ENCODE peak calls at places on chromosome 17, in six cellular contexts. N, Q, A, L, W and D are unnamed samples.

GRCh38 chr17:75515523-75516254 is at the start of gene CASKIN2:
- DNase-seq in N (peak), Q (peak), A (peak), L (peak), W (peak), D (peak)

GRCh38 chr17:412211-413015 is 59.8 kb upstream of the RPH3AL start:
- DNase-seq in N (peak), Q (no peak), A (peak), L (peak), W (peak), D (peak)

GRCh38 chr17:10094806-10095205 is 103.6 kb downstream of the GAS7 start:
- DNase-seq in N (no peak), Q (no peak), A (no peak), L (no peak), W (no peak), D (no peak)

GRCh38 chr17:57649731-57650484 is 95.2 kb downstream of the CCDC182 start:
- DNase-seq in N (no peak), Q (no peak), A (no peak), L (no peak), W (peak), D (no peak)

GRCh38 chr17:78960945-78961344 is 18.8 kb downstream of the LGALS3BP start:
- DNase-seq in N (no peak), Q (no peak), A (no peak), L (no peak), W (peak), D (no peak)

GRCh38 chr17:58231644-58232043 is 6.7 kb upstream of the LPO start:
- DNase-seq in N (no peak), Q (no peak), A (no peak), L (no peak), W (no peak), D (no peak)

GRCh38 chr17:78378225-78379133 is at the start of gene PGS1:
- DNase-seq in N (peak), Q (no peak), A (no peak), L (peak), W (peak), D (peak)

GRCh38 chr17:34382586-34383224 is 19.7 kb upstream of the CCL1 start:
- DNase-seq in N (no peak), Q (no peak), A (no peak), L (no peak), W (no peak), D (no peak)

GRCh38 chr17:68581863-68582645 is 19.1 kb downstream of the FAM20A start:
- DNase-seq in N (no peak), Q (no peak), A (no peak), L (no peak), W (no peak), D (no peak)

GRCh38 chr17:49576121-49576905 is 642 bp downstream of the NXPH3 start:
- DNase-seq in N (peak), Q (no peak), A (no peak), L (no peak), W (peak), D (peak)

GRCh38 chr17:13353590-13353989 is 248.1 kb downstream of the HS3ST3A1 start:
- DNase-seq in N (no peak), Q (no peak), A (no peak), L (no peak), W (no peak), D (no peak)

GRCh38 chr17:40173778-40174135 is 3.5 kb upstream of the RAPGEFL1 start:
- DNase-seq in N (no peak), Q (no peak), A (no peak), L (no peak), W (no peak), D (no peak)
- TF ChIP-seq CTCF in N (no peak), Q (no peak), A (no peak), L (no peak), W (no peak), D (no peak)

DNA sequence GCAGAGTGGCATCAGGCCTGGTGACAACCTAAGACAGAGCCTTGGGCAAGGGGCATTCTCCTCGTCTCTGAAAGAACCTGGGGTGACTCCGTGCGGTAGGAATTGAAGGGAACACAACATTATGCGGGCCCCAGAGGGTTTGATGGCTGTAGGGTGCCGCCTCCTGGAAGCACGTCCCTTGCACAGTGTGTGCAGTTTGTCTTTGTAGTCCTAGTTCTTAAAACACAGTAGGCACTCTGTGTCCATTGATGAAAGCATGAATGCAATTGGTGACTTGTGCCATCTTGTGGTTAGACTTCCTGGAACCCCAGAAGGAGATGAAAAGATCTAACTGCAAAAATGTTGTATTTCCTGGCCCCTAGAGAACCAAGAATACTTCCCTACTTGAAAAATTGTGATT is 279.8 kb downstream of the UTP18 start:
- DNase-seq in N (peak), Q (no peak), A (no peak), L (no peak), W (no peak), D (no peak)
- TF ChIP-seq CTCF in N (peak), Q (peak), A (no peak), L (no peak), W (no peak), D (no peak)

GRCh38 chr17:16922386-16923096 is 49.4 kb downstream of the TNFRSF13B start:
- DNase-seq in N (no peak), Q (no peak), A (no peak), L (peak), W (peak), D (no peak)
- TF ChIP-seq CTCF in N (no peak), Q (peak), A (no peak), L (peak), W (peak), D (no peak)

GRCh38 chr17:44070455-44071197 is at the start of gene G6PC3:
- DNase-seq in N (peak), Q (peak), A (peak), L (peak), W (peak), D (peak)
- TF ChIP-seq CTCF in N (no peak), Q (peak), A (peak), L (no peak), W (no peak), D (no peak)

GRCh38 chr17:74457820-74458166 is 8.6 kb upstream of the CD300A start:
- DNase-seq in N (no peak), Q (no peak), A (no peak), L (no peak), W (no peak), D (no peak)

GRCh38 chr17:74455025-74455585 is 11.3 kb upstream of the CD300A start:
- DNase-seq in N (peak), Q (no peak), A (no peak), L (no peak), W (no peak), D (no peak)

GRCh38 chr17:74459622-74460021 is 6.8 kb upstream of the CD300A start:
- DNase-seq in N (no peak), Q (no peak), A (no peak), L (no peak), W (no peak), D (no peak)

GRCh38 chr17:74458835-74459234 is 7.6 kb upstream of the CD300A start:
- DNase-seq in N (no peak), Q (no peak), A (no peak), L (no peak), W (no peak), D (no peak)

DNA sequence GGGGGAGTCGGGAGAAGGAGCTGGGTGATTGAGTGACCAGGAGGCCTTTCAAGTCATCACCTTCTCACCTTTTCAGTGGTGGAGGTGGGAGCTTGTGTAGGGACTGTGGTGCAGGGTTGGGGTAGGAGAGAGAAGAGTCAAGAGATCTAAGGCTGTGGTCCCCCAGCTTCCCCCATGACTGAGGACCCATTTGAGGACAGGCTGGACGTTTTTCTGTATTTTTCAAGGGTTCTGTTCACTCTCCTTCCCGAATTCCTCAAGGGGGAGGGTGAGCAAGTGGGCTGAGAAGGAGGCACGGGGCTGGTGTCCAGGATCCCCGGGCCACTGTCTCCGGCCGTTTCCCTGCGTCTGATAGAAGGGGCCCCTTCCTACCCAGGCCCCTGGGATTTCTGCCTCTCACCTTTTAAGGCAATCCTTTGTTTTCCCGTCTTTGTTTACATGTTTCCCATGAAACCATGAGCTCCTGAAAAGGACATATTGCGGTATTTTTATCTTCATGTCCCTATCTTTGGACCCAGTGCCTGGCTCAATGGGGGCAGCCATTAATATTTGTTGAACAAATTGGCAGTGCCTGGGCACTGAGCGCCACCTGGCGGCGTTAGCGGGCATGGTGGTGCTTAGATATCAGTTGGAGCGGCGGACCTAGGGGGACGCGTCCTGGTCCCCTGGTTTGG is 9.2 kb upstream of the CD300A start:
- DNase-seq in N (peak), Q (no peak), A (peak), L (peak), W (peak), D (peak)
- TF ChIP-seq CTCF in N (peak), Q (peak), A (peak), L (peak), W (peak), D (peak)

DNA sequence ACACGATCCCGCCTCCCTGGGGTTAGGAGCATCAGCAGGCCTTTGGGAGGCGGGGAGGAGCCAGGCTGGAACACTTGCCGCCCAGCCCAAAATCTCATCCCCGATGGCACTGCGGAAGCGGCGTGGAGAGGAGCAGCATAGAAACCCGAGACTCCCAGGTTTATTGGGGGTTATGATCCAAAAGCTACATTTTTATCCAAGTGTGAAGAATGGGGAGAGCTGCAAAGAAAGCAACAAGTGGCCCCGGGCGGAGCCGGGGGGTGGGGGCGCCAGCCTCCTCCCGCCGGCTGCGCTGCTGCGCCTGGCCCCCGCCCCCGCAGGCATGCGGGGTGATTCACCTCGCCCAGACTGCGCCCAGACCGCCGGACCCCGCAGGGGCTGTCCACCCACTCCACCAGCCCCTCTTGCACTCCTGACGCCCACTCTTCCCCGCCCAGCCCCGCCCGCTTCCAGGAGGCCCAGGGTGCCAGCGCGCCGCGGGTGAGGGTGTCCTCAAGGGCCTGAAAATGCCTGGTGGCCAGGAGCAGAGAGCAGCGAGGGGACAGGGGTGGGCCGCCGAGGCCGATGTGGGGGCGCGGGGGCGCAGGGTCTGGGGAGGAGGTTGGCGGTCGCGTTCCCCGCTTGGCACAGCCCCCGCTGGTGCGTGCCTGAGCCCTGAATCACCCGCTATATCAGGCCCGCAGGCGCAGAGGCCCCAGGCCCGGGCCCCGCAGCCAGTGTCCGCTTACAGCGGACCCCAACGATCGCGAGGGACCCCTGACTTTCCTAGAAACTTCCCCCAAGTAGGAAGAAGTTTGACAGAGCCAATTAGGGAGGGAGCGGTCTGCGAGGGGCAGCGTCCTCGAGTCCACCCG is 1.4 kb downstream of the CAVIN1 start:
- DNase-seq in N (no peak), Q (no peak), A (no peak), L (peak), W (no peak), D (no peak)
- TF ChIP-seq CTCF in N (no peak), Q (no peak), A (no peak), L (no peak), W (no peak), D (no peak)

DNA sequence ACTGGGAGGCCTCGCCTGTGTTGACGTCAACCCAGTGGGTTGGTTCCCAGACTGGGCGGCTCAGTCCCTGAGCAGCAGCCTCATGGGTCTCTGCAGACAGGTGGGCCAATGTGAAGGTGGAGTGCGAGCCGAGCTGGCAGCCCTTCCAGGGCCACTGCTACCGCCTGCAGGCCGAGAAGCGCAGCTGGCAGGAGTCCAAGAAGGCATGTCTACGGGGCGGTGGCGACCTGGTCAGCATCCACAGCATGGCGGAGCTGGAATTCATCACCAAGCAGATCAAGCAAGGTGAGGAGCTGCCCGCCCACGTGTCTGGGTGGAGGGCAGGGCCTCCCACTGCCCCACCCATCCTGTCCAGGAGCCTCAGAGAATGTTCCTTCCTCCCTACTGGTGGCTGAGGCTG is 44.1 kb downstream of the MRC2 start:
- DNase-seq in N (no peak), Q (peak), A (no peak), L (peak), W (no peak), D (peak)
- TF ChIP-seq CTCF in N (no peak), Q (peak), A (no peak), L (no peak), W (no peak), D (no peak)

GRCh38 chr17:46782250-46782953 is 36.1 kb downstream of the WNT3 start:
- DNase-seq in N (no peak), Q (no peak), A (no peak), L (no peak), W (peak), D (peak)
- TF ChIP-seq CTCF in N (peak), Q (peak), A (peak), L (peak), W (peak), D (peak)